ENCODE peak calls at places on chromosomes 4 and X, in nine cellular contexts. D is suprapubic skin; O is upper lobe of right lung; B is CD8-positive, alpha-beta T cell; I is K562; N is PC-9; G is A549; Z is astrocyte; M is SK-N-SH. W is an unnamed sample.

GRCh38 chr4:138555107-138555506 is 313.0 kb upstream of the SLC7A11 start:
- DNase-seq in D (no peak), O (no peak), B (no peak), I (no peak), N (no peak), G (peak), Z (no peak), M (no peak), W (no peak)

GRCh38 chr4:53987761-53988171 is 76.6 kb downstream of the CHIC2 start:
- DNase-seq in D (no peak), O (no peak), B (no peak), I (no peak), N (no peak), G (peak), Z (peak), M (no peak), W (no peak)

GRCh38 chr4:15654556-15655222 is 468 bp downstream of the FBXL5 start:
- DNase-seq in D (peak), O (peak), B (peak), I (peak), N (no peak), G (peak), Z (peak), M (no peak), W (no peak)

GRCh38 chrX:10900585-10901289 is 210.4 kb upstream of the HCCS start:
- DNase-seq in D (no peak), O (no peak), B (no peak), I (no peak), N (no peak), G (peak), Z (peak), M (no peak), W (peak)

GRCh38 chrX:136310411-136310810 is 9.6 kb downstream of the ADGRG4 start:
- DNase-seq in D (no peak), O (no peak), B (no peak), I (peak), N (peak), G (peak), Z (peak), M (no peak), W (peak)

GRCh38 chr4:184899261-184900134 is 73.7 kb upstream of the ACSL1 start:
- DNase-seq in D (no peak), O (peak), B (no peak), I (no peak), N (peak), G (no peak), Z (no peak), M (no peak), W (no peak)

GRCh38 chr4:8033067-8033755 is 93.5 kb upstream of the AFAP1 start:
- DNase-seq in D (no peak), O (no peak), B (no peak), I (no peak), N (no peak), G (no peak), Z (no peak), M (no peak), W (no peak)

GRCh38 chr4:10684631-10685030 is at the start of gene CLNK:
- DNase-seq in D (no peak), O (no peak), B (no peak), I (no peak), N (no peak), G (no peak), Z (no peak), M (no peak), W (no peak)

GRCh38 chr4:39118034-39118658 is 56.1 kb downstream of the KLHL5 start:
- DNase-seq in D (no peak), O (no peak), B (no peak), I (no peak), N (no peak), G (no peak), Z (no peak), M (no peak), W (no peak)

GRCh38 chr4:14646831-14647230 is 355.4 kb upstream of the CPEB2 start:
- DNase-seq in D (no peak), O (no peak), B (no peak), I (no peak), N (no peak), G (peak), Z (peak), M (no peak), W (no peak)

GRCh38 chr4:1192493-1193205 is 20.3 kb upstream of the SPON2 start:
- DNase-seq in D (peak), O (peak), B (no peak), I (no peak), N (no peak), G (peak), Z (no peak), M (peak), W (no peak)

GRCh38 chrX:147077472-147077871 is 262.9 kb upstream of the CXorf51A start:
- DNase-seq in D (no peak), O (no peak), B (no peak), I (no peak), N (no peak), G (no peak), Z (no peak), M (no peak), W (no peak)

GRCh38 chrX:121322159-121322558 is 274.7 kb downstream of the GLUD2 start:
- DNase-seq in D (no peak), O (no peak), B (no peak), I (peak), N (peak), G (no peak), Z (no peak), M (no peak), W (no peak)

GRCh38 chrX:40746536-40746935 is 11.2 kb upstream of the MED14 start:
- DNase-seq in D (no peak), O (no peak), B (no peak), I (no peak), N (no peak), G (no peak), Z (no peak), M (no peak), W (no peak)

GRCh38 chr4:59838236-59838635 is 1361.9 kb upstream of the ADGRL3 start:
- DNase-seq in D (no peak), O (no peak), B (no peak), I (no peak), N (no peak), G (no peak), Z (no peak), M (no peak), W (no peak)

GRCh38 chr4:3868146-3868840 is 102.1 kb downstream of the ADRA2C start:
- DNase-seq in D (peak), O (peak), B (no peak), I (no peak), N (no peak), G (no peak), Z (no peak), M (no peak), W (no peak)

GRCh38 chr4:84938316-84938715 is 28.2 kb downstream of the WDFY3 start:
- DNase-seq in D (no peak), O (no peak), B (no peak), I (no peak), N (peak), G (no peak), Z (peak), M (no peak), W (no peak)

GRCh38 chr4:167218022-167218608 is 16.2 kb downstream of the SPOCK3 start:
- DNase-seq in D (no peak), O (no peak), B (no peak), I (no peak), N (no peak), G (peak), Z (no peak), M (no peak), W (no peak)

GRCh38 chr4:2767046-2767704 is 11.0 kb upstream of the TNIP2 start:
- DNase-seq in D (no peak), O (no peak), B (no peak), I (no peak), N (no peak), G (no peak), Z (no peak), M (peak), W (no peak)

GRCh38 chrX:129739591-129739990 is 812 bp downstream of the XPNPEP2 start:
- DNase-seq in D (no peak), O (no peak), B (no peak), I (no peak), N (peak), G (no peak), Z (no peak), M (no peak), W (no peak)

GRCh38 chrX:129736491-129736890 is 2.3 kb upstream of the XPNPEP2 start:
- DNase-seq in D (no peak), O (no peak), B (no peak), I (no peak), N (no peak), G (no peak), Z (no peak), M (no peak), W (no peak)

GRCh38 chrX:129741880-129742758 is 3.3 kb downstream of the XPNPEP2 start:
- DNase-seq in D (no peak), O (no peak), B (no peak), I (peak), N (no peak), G (no peak), Z (no peak), M (peak), W (no peak)

GRCh38 chrX:129737921-129738320 is 858 bp upstream of the XPNPEP2 start:
- DNase-seq in D (no peak), O (no peak), B (no peak), I (no peak), N (peak), G (no peak), Z (peak), M (no peak), W (no peak)

GRCh38 chrX:129738466-129739308 is at the start of gene XPNPEP2:
- DNase-seq in D (no peak), O (no peak), B (no peak), I (no peak), N (no peak), G (no peak), Z (no peak), M (peak), W (no peak)
- H3K4me3 ChIP-seq in D (no peak), O (no peak), B (no peak), I (no peak), N (no peak), G (no peak), Z (no peak), M (no peak), W (no peak)

GRCh38 chr4:136863756-136864155 is 668.5 kb downstream of the PCDH18 start:
- DNase-seq in D (no peak), O (no peak), B (no peak), I (no peak), N (no peak), G (peak), Z (peak), M (no peak), W (no peak)

GRCh38 chr4:136861081-136861480 is 671.2 kb downstream of the PCDH18 start:
- DNase-seq in D (no peak), O (no peak), B (no peak), I (no peak), N (no peak), G (no peak), Z (no peak), M (no peak), W (no peak)

GRCh38 chr4:136865591-136865990 is 666.7 kb downstream of the PCDH18 start:
- DNase-seq in D (no peak), O (no peak), B (no peak), I (no peak), N (no peak), G (no peak), Z (no peak), M (no peak), W (no peak)

GRCh38 chr4:136867465-136867864 is 664.8 kb downstream of the PCDH18 start:
- DNase-seq in D (no peak), O (no peak), B (no peak), I (no peak), N (no peak), G (no peak), Z (no peak), M (no peak), W (no peak)

GRCh38 chr4:136864580-136865185 is 667.6 kb downstream of the PCDH18 start:
- DNase-seq in D (no peak), O (no peak), B (no peak), I (peak), N (peak), G (peak), Z (peak), M (peak), W (peak)
- TF ChIP-seq CTCF in D (peak), O (peak), B (peak), I (peak), N (peak), G (peak), Z (peak), M (peak), W (peak)

DNA sequence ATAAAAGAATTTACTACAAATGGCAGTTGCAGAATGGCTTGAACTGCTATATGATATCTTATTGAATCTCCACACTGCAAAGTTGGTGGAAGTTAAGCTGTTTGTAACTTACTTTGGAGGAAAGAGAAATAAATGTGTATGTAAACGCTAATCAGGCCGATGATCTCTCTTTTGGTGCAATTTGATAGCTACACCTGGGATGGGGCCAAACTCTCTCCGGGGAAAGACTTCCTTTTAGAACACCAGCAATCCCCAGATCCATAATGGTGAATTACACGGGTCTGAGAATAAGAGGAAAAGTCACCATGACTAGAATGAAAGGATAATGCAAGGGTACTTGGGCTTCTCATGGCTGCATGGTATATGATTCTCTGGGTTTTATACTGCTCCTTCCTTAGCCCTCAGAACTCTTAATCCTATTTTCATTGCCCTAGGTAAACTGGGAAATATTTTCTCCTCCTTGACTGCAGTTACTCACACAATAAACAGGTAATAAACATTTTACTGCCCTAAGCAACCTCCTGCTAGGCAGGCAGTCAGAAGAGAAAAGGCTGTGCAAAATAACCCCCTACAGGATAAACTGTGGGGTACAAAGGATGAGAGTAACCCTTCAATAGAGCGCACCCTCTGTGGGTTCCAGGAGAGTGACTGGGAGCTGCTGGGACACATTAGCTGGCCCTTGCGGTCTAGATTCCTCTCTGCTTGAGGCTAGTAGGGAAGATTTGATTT is 109.3 kb downstream of the MGST2 start:
- DNase-seq in D (no peak), O (no peak), B (no peak), I (no peak), N (peak), G (no peak), Z (no peak), M (peak), W (no peak)
- H3K4me3 ChIP-seq in D (no peak), O (no peak), B (no peak), I (no peak), N (no peak), G (no peak), Z (no peak), M (no peak), W (no peak)

GRCh38 chr4:113689394-113689793 is 72.1 kb downstream of the CAMK2D start:
- DNase-seq in D (no peak), O (no peak), B (no peak), I (no peak), N (no peak), G (no peak), Z (no peak), M (no peak), W (no peak)

GRCh38 chr4:113686950-113687718 is 74.4 kb downstream of the CAMK2D start:
- DNase-seq in D (no peak), O (no peak), B (no peak), I (no peak), N (no peak), G (no peak), Z (peak), M (no peak), W (no peak)

GRCh38 chr4:113683143-113683542 is 78.4 kb downstream of the CAMK2D start:
- DNase-seq in D (no peak), O (no peak), B (peak), I (no peak), N (no peak), G (no peak), Z (no peak), M (no peak), W (no peak)

GRCh38 chr4:113682730-113683129 is 78.8 kb downstream of the CAMK2D start:
- DNase-seq in D (no peak), O (no peak), B (no peak), I (no peak), N (no peak), G (no peak), Z (peak), M (no peak), W (no peak)

GRCh38 chr4:113684534-113685091 is 76.9 kb downstream of the CAMK2D start:
- DNase-seq in D (no peak), O (no peak), B (no peak), I (no peak), N (no peak), G (peak), Z (peak), M (peak), W (no peak)
- TF ChIP-seq CTCF in D (no peak), O (peak), B (no peak), I (no peak), N (no peak), G (no peak), Z (peak), M (peak), W (peak)

GRCh38 chrX:130120746-130121504 is 10.6 kb upstream of the ELF4 start:
- DNase-seq in D (peak), O (peak), B (peak), I (peak), N (peak), G (peak), Z (peak), M (peak), W (no peak)

GRCh38 chrX:130118396-130118795 is 8.1 kb upstream of the ELF4 start:
- DNase-seq in D (no peak), O (no peak), B (no peak), I (no peak), N (peak), G (peak), Z (peak), M (no peak), W (peak)

GRCh38 chrX:130120321-130120731 is 10.0 kb upstream of the ELF4 start:
- DNase-seq in D (no peak), O (no peak), B (no peak), I (no peak), N (no peak), G (no peak), Z (no peak), M (no peak), W (no peak)

GRCh38 chrX:130117166-130117565 is 6.9 kb upstream of the ELF4 start:
- DNase-seq in D (no peak), O (no peak), B (no peak), I (no peak), N (no peak), G (no peak), Z (no peak), M (no peak), W (no peak)

GRCh38 chrX:130118941-130119640 is 8.8 kb upstream of the ELF4 start:
- DNase-seq in D (no peak), O (no peak), B (no peak), I (no peak), N (no peak), G (no peak), Z (peak), M (no peak), W (no peak)
- H3K4me3 ChIP-seq in D (no peak), O (no peak), B (no peak), I (no peak), N (peak), G (no peak), Z (peak), M (no peak), W (no peak)

GRCh38 chr4:6761540-6762243 is 20.8 kb upstream of the KIAA0232 start:
- DNase-seq in D (no peak), O (peak), B (peak), I (no peak), N (no peak), G (no peak), Z (no peak), M (peak), W (no peak)

GRCh38 chr4:6762244-6762615 is 20.3 kb upstream of the KIAA0232 start:
- DNase-seq in D (no peak), O (no peak), B (no peak), I (no peak), N (no peak), G (no peak), Z (peak), M (no peak), W (no peak)

GRCh38 chr4:6765703-6766102 is 16.8 kb upstream of the KIAA0232 start:
- DNase-seq in D (no peak), O (no peak), B (no peak), I (no peak), N (no peak), G (no peak), Z (no peak), M (no peak), W (no peak)

GRCh38 chr4:6764976-6765620 is 17.4 kb upstream of the KIAA0232 start:
- DNase-seq in D (no peak), O (no peak), B (no peak), I (no peak), N (no peak), G (no peak), Z (no peak), M (no peak), W (no peak)

DNA sequence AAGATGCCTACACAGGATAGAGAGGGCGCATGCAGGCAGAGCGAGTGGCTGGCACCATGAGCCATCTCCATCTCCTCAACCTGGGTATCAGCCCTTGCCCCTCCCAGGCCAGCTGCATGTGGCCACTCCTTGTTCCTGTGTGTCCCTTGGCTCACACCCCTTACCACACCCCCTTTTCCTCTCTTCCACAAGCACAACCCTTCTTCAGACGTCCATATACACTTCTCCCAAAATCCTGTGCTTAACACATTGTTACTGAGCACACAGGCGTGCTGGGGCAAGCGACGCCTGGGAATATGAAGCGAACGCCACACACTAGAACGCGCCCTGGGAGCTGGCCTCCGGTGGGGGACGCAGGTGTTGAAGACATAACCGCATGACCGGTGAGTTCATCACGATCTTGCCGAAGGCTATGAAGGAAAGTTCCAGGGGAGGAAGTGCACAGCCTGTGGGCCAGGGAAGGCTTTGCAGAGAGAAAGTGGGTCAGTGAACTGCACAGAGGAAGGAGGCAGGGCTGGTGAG is 19.1 kb upstream of the KIAA0232 start:
- DNase-seq in D (no peak), O (peak), B (no peak), I (peak), N (peak), G (peak), Z (no peak), M (no peak), W (no peak)
- TF ChIP-seq CTCF in D (no peak), O (no peak), B (no peak), I (peak), N (peak), G (no peak), Z (no peak), M (no peak), W (peak)

DNA sequence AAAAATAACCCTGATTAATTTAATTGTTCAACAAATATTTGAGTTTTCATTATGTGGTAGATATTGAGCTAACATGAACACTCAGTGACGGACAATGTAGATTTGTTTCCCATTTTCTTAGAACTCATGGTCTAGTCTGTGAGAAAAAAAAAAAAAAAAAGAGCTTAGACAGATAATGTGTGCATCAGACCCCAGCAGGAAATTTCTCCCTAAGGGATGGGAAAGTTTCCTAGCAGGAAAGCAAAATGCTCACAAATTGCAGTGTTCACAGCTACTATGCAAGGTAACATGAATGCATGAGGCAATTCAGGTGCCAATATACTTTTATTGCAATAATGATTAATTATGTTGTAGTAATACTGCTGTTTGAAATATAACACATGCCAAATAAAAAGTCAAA is 843.2 kb upstream of the SLIT2 start:
- DNase-seq in D (no peak), O (no peak), B (no peak), I (no peak), N (no peak), G (no peak), Z (no peak), M (no peak), W (no peak)
- H3K4me3 ChIP-seq in D (no peak), O (no peak), B (no peak), I (no peak), N (no peak), G (no peak), Z (no peak), M (no peak), W (no peak)

W was measured in retinal pigment epithelial cell.